ENCODE peak calls at places on chromosomes 11 and 22, in six cellular contexts. S, D, M, Z, O and V are unnamed samples.

GRCh38 chr11:68038226-68038717 is 553 bp upstream of the TCIRG1 start:
- DNase-seq in S (peak), D (no peak), M (no peak), Z (peak), O (no peak), V (no peak)

GRCh38 chr22:39384750-39385480 is 14.7 kb upstream of the TAB1 start:
- DNase-seq in S (no peak), D (no peak), M (no peak), Z (no peak), O (no peak), V (no peak)

GRCh38 chr11:43289368-43289767 is 22.4 kb upstream of the API5 start:
- DNase-seq in S (no peak), D (no peak), M (no peak), Z (no peak), O (no peak), V (no peak)

GRCh38 chr22:28034760-28035401 is 115.8 kb upstream of the PITPNB start:
- DNase-seq in S (peak), D (peak), M (peak), Z (peak), O (peak), V (peak)

GRCh38 chr11:69131644-69132300 is 24.0 kb upstream of the SMIM38 start:
- DNase-seq in S (peak), D (peak), M (no peak), Z (peak), O (peak), V (peak)

GRCh38 chr11:1641096-1641495 is 11.5 kb downstream of the KRTAP5-5 start:
- DNase-seq in S (no peak), D (no peak), M (no peak), Z (peak), O (no peak), V (no peak)

GRCh38 chr22:42039271-42039670 is 31.3 kb downstream of the NAGA start:
- DNase-seq in S (no peak), D (no peak), M (no peak), Z (no peak), O (no peak), V (no peak)

GRCh38 chr22:31271485-31271884 is 20.8 kb downstream of the PIK3IP1 start:
- DNase-seq in S (no peak), D (no peak), M (no peak), Z (peak), O (no peak), V (no peak)

GRCh38 chr11:74701351-74701750 is 29.9 kb downstream of the CHRDL2 start:
- DNase-seq in S (no peak), D (no peak), M (no peak), Z (no peak), O (no peak), V (no peak)

GRCh38 chr22:41480397-41480735 is 11.4 kb downstream of the ACO2 start:
- DNase-seq in S (no peak), D (no peak), M (no peak), Z (no peak), O (peak), V (peak)

GRCh38 chr11:64750361-64751054 is 6.6 kb upstream of the RASGRP2 start:
- DNase-seq in S (no peak), D (no peak), M (no peak), Z (peak), O (no peak), V (no peak)

GRCh38 chr22:49999063-49999900 is 13.3 kb downstream of the IL17REL start:
- DNase-seq in S (peak), D (no peak), M (no peak), Z (peak), O (no peak), V (no peak)

GRCh38 chr22:23302171-23303002 is 122.1 kb downstream of the BCR start:
- DNase-seq in S (peak), D (no peak), M (no peak), Z (peak), O (peak), V (no peak)

GRCh38 chr11:32487270-32487669 is 51.9 kb upstream of the WT1 start:
- DNase-seq in S (no peak), D (no peak), M (no peak), Z (no peak), O (no peak), V (no peak)

GRCh38 chr22:45977551-45978274 is 751 bp upstream of the WNT7B start:
- DNase-seq in S (no peak), D (no peak), M (no peak), Z (peak), O (no peak), V (no peak)

GRCh38 chr22:39236321-39237275 is 8.2 kb downstream of the PDGFB start:
- DNase-seq in S (no peak), D (peak), M (peak), Z (no peak), O (no peak), V (no peak)

GRCh38 chr22:25786165-25786564 is 44.2 kb downstream of the MYO18B start:
- DNase-seq in S (no peak), D (no peak), M (no peak), Z (no peak), O (no peak), V (no peak)

GRCh38 chr11:11267312-11267711 is 85.7 kb downstream of the CSNK2A3 start:
- DNase-seq in S (no peak), D (no peak), M (no peak), Z (no peak), O (no peak), V (no peak)

GRCh38 chr11:69040581-69041260 is 8.0 kb upstream of the TPCN2 start:
- DNase-seq in S (no peak), D (no peak), M (no peak), Z (no peak), O (peak), V (peak)

GRCh38 chr11:32388871-32389770 is 46.2 kb downstream of the WT1 start:
- DNase-seq in S (no peak), D (no peak), M (no peak), Z (no peak), O (no peak), V (peak)

GRCh38 chr11:2801711-2802388 is 83.7 kb downstream of the CDKN1C start:
- DNase-seq in S (peak), D (no peak), M (no peak), Z (no peak), O (no peak), V (no peak)

GRCh38 chr11:68308068-68308467 is 4.3 kb upstream of the LRP5 start:
- DNase-seq in S (no peak), D (peak), M (no peak), Z (no peak), O (no peak), V (no peak)

GRCh38 chr11:103671143-103671651 is 365.2 kb upstream of the DDI1 start:
- DNase-seq in S (no peak), D (no peak), M (no peak), Z (no peak), O (no peak), V (no peak)

GRCh38 chr22:20508815-20509271 is 1.4 kb downstream of the MED15 start:
- DNase-seq in S (no peak), D (no peak), M (no peak), Z (no peak), O (no peak), V (no peak)

GRCh38 chr11:114254571-114255146 is 41.5 kb upstream of the NNMT start:
- DNase-seq in S (no peak), D (no peak), M (no peak), Z (no peak), O (no peak), V (no peak)

GRCh38 chr22:44407404-44408226 is 90.4 kb downstream of the RTL6 start:
- DNase-seq in S (peak), D (no peak), M (no peak), Z (peak), O (peak), V (no peak)

GRCh38 chr22:31585161-31585859 is 76.7 kb downstream of the PISD start:
- DNase-seq in S (no peak), D (no peak), M (no peak), Z (no peak), O (peak), V (peak)

GRCh38 chr11:130106381-130106780 is 36.7 kb downstream of the APLP2 start:
- DNase-seq in S (no peak), D (no peak), M (no peak), Z (no peak), O (no peak), V (no peak)

GRCh38 chr11:114264381-114264780 is 31.8 kb upstream of the NNMT start:
- DNase-seq in S (no peak), D (no peak), M (no peak), Z (no peak), O (no peak), V (no peak)

GRCh38 chr11:783581-784015 is 6.3 kb downstream of the CEND1 start:
- DNase-seq in S (peak), D (peak), M (no peak), Z (peak), O (peak), V (peak)

GRCh38 chr11:1733009-1733715 is 17.2 kb downstream of the IFITM10 start:
- DNase-seq in S (peak), D (no peak), M (no peak), Z (no peak), O (no peak), V (no peak)

GRCh38 chr11:88169881-88170280 is 5.4 kb downstream of the RAB38 start:
- DNase-seq in S (no peak), D (no peak), M (no peak), Z (no peak), O (no peak), V (no peak)

GRCh38 chr22:41366323-41367014 is 15.3 kb upstream of the TEF start:
- DNase-seq in S (no peak), D (no peak), M (no peak), Z (no peak), O (no peak), V (no peak)

GRCh38 chr11:9802291-9802861 is 138.5 kb downstream of the SWAP70 start:
- DNase-seq in S (no peak), D (no peak), M (no peak), Z (no peak), O (peak), V (peak)

GRCh38 chr11:8533332-8533731 is 60.7 kb downstream of the STK33 start:
- DNase-seq in S (no peak), D (no peak), M (no peak), Z (no peak), O (no peak), V (no peak)
- TF ChIP-seq CTCF in S (no peak), D (peak), M (no peak), Z (no peak), O (no peak), V (no peak)

GRCh38 chr11:70229737-70230136 is 26.6 kb downstream of the FADD start:
- DNase-seq in S (no peak), D (no peak), M (no peak), Z (no peak), O (no peak), V (no peak)
- H3K4me3 ChIP-seq in S (no peak), D (no peak), M (no peak), Z (no peak), O (no peak), V (no peak)

GRCh38 chr11:70601861-70602575 is 203.7 kb downstream of the CTTN start:
- DNase-seq in S (no peak), D (no peak), M (no peak), Z (no peak), O (no peak), V (no peak)
- TF ChIP-seq CTCF in S (no peak), D (no peak), M (no peak), Z (no peak), O (no peak), V (no peak)

GRCh38 chr11:117874910-117875396 is 1.5 kb downstream of the FXYD6 start:
- DNase-seq in S (no peak), D (no peak), M (no peak), Z (no peak), O (no peak), V (no peak)

GRCh38 chr11:117876341-117877119 is at the start of gene FXYD6:
- DNase-seq in S (no peak), D (peak), M (no peak), Z (peak), O (peak), V (no peak)

GRCh38 chr11:117874253-117874909 is 2.1 kb downstream of the FXYD6 start:
- DNase-seq in S (no peak), D (no peak), M (no peak), Z (no peak), O (no peak), V (no peak)

GRCh38 chr11:117876049-117876340 is 463 bp downstream of the FXYD6 start:
- DNase-seq in S (no peak), D (no peak), M (no peak), Z (no peak), O (no peak), V (no peak)

GRCh38 chr11:117875397-117876048 is 935 bp downstream of the FXYD6 start:
- DNase-seq in S (no peak), D (no peak), M (peak), Z (no peak), O (no peak), V (no peak)
- H3K4me3 ChIP-seq in S (peak), D (peak), M (peak), Z (no peak), O (peak), V (no peak)

GRCh38 chr11:63534076-63534475 is 2.5 kb upstream of the PLAAT4 start:
- DNase-seq in S (no peak), D (no peak), M (no peak), Z (no peak), O (no peak), V (no peak)

GRCh38 chr11:63534895-63535461 is 1.6 kb upstream of the PLAAT4 start:
- DNase-seq in S (no peak), D (no peak), M (peak), Z (no peak), O (no peak), V (no peak)

GRCh38 chr11:63537293-63538101 is 889 bp downstream of the PLAAT4 start:
- DNase-seq in S (peak), D (peak), M (no peak), Z (no peak), O (peak), V (peak)

GRCh38 chr11:63535734-63536133 is 874 bp upstream of the PLAAT4 start:
- DNase-seq in S (no peak), D (no peak), M (no peak), Z (no peak), O (no peak), V (no peak)

GRCh38 chr11:63536669-63537292 is at the start of gene PLAAT4:
- DNase-seq in S (peak), D (peak), M (no peak), Z (peak), O (peak), V (peak)
- TF ChIP-seq CTCF in S (no peak), D (no peak), M (no peak), Z (no peak), O (peak), V (no peak)

GRCh38 chr11:119314748-119315138 is 2.2 kb downstream of the MCAM start:
- DNase-seq in S (peak), D (no peak), M (no peak), Z (no peak), O (no peak), V (no peak)
- H3K4me3 ChIP-seq in S (peak), D (peak), M (peak), Z (no peak), O (no peak), V (no peak)

GRCh38 chr11:131546218-131546895 is 175.9 kb downstream of the NTM start:
- DNase-seq in S (no peak), D (no peak), M (no peak), Z (no peak), O (peak), V (peak)

GRCh38 chr11:131549099-131549498 is 178.7 kb downstream of the NTM start:
- DNase-seq in S (no peak), D (no peak), M (no peak), Z (no peak), O (no peak), V (no peak)

DNA sequence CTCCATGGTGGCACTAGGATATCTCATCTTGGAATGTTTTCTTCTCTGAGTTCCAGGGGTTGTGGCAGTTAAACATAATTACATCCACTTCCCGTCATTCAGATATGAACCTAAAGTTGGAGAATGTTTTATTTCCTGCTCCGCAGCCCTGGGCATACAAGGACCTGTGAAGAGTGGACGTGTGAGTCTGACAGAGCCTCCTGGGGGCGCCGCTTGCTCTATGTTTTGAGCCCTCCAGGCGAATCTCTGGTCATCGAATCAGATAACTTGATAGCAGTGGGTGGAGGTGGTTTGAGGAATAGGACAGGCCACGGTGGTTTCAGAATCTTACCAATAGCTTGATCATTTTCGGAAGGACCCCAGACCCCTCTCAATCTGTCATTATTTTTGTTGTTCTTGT is 174.2 kb downstream of the NTM start:
- DNase-seq in S (no peak), D (no peak), M (no peak), Z (no peak), O (no peak), V (no peak)
- TF ChIP-seq CTCF in S (no peak), D (no peak), M (no peak), Z (no peak), O (peak), V (no peak)

DNA sequence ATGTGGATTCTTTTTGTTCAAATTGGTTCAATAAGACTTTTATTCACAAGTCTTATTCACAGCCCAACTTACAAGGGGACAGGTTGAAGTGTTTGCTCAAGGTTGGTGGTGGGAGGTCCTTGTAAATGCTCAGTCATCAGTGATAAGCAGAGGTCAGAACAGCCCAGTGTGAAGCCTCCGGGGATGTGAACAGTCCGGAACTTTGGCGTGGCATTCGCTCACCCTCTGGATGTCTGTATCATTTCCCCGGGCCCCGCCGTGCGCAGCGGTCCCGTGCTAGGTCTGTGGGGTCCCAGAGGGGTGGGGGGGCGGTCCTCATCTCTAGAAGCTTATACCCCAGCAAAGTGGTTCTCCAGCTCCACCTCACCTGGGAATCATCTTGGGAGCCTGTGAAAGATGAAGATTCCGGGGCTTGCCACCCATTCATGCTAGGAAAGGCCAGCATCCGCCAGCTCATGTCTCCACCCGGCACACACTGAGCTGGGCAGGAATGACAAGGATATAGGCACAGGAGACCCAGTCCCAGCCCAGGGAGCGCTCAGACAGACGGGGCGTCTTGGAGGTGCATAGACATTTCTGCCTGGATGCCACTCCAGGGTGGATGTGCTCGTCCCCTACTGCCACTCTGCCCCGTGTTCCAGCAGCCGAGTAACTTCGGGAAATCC is 327.5 kb downstream of the TBC1D22A start:
- DNase-seq in S (peak), D (no peak), M (no peak), Z (no peak), O (no peak), V (no peak)
- H3K4me3 ChIP-seq in S (no peak), D (peak), M (no peak), Z (no peak), O (no peak), V (no peak)

GRCh38 chr11:126874831-126875230 is 125.7 kb downstream of the KIRREL3 start:
- DNase-seq in S (no peak), D (no peak), M (no peak), Z (no peak), O (no peak), V (no peak)
- TF ChIP-seq CTCF in S (no peak), D (no peak), M (no peak), Z (no peak), O (peak), V (no peak)